ENCODE peak calls at places on chromosomes 7 and 10, in four cellular contexts. Z is astrocyte of the spinal cord, E is GM23338, K is IMR-90. W is an unnamed sample.

GRCh38 chr7:46545790-46546189 is 624.7 kb upstream of the IGFBP3 start:
- DNase-seq in Z (peak), K (peak), E (no peak), W (no peak)

GRCh38 chr10:14880201-14880600 is 1.5 kb downstream of the SUV39H2 start:
- DNase-seq in Z (no peak), K (no peak), E (peak), W (no peak)

GRCh38 chr10:123275183-123275549 is 121.0 kb downstream of the BUB3 start:
- DNase-seq in K (no peak), Z (no peak), E (no peak), W (no peak)

GRCh38 chr7:110645616-110646015 is 445.3 kb upstream of the LRRN3 start:
- DNase-seq in Z (no peak), E (no peak), K (no peak), W (no peak)

GRCh38 chr10:71868192-71868697 is 17.2 kb upstream of the PSAP start:
- DNase-seq in Z (peak), E (no peak), K (peak), W (no peak)

GRCh38 chr7:120998525-120998924 is 10.0 kb downstream of the CPED1 start:
- DNase-seq in K (no peak), Z (no peak), E (no peak), W (no peak)

GRCh38 chr7:150359918-150360681 is 8.5 kb upstream of the REPIN1 start:
- DNase-seq in K (no peak), Z (no peak), E (no peak), W (no peak)

GRCh38 chr7:134366481-134366880 is 49.8 kb upstream of the SLC35B4 start:
- DNase-seq in E (no peak), Z (no peak), K (no peak), W (no peak)

GRCh38 chr10:112801004-112801403 is 149.0 kb upstream of the TCF7L2 start:
- DNase-seq in K (no peak), Z (no peak), E (peak), W (no peak)

GRCh38 chr7:150820148-150820547 is 19.6 kb downstream of the TMEM176A start:
- DNase-seq in E (no peak), K (no peak), Z (no peak), W (no peak)

GRCh38 chr7:98921608-98922372 is 43.5 kb downstream of the TRRAP start:
- DNase-seq in K (no peak), E (peak), Z (no peak), W (no peak)

GRCh38 chr10:123043409-123043925 is 34.7 kb downstream of the ACADSB start:
- DNase-seq in K (peak), E (peak), Z (peak), W (peak)

GRCh38 chr10:118568327-118568848 is 27.1 kb downstream of the PRLHR start:
- DNase-seq in K (peak), E (peak), Z (peak), W (peak)

GRCh38 chr7:102992820-102993531 is 80.2 kb downstream of the LRRC17 start:
- DNase-seq in Z (peak), E (no peak), K (peak), W (no peak)

GRCh38 chr7:1924185-1924817 is 254.2 kb downstream of the ELFN1 start:
- DNase-seq in E (no peak), Z (peak), K (no peak), W (no peak)

GRCh38 chr10:44577533-44577932 is 192.6 kb upstream of the CXCL12 start:
- DNase-seq in K (no peak), Z (no peak), E (no peak), W (no peak)

GRCh38 chr10:132543916-132544743 is 6.5 kb downstream of the INPP5A start:
- DNase-seq in K (no peak), E (no peak), Z (no peak), W (no peak)

GRCh38 chr10:116398224-116398623 is 29.4 kb upstream of the PNLIPRP3 start:
- DNase-seq in K (no peak), Z (no peak), E (peak), W (no peak)

GRCh38 chr7:25820432-25821040 is 331.5 kb upstream of the NFE2L3 start:
- DNase-seq in E (peak), K (no peak), Z (no peak), W (no peak)
- TF ChIP-seq CTCF in E (peak), K (peak), Z (peak), W (peak)

GRCh38 chr10:102649770-102650654 is 5.7 kb downstream of the TRIM8 start:
- DNase-seq in K (no peak), Z (no peak), E (peak), W (no peak)
- H3K4me3 ChIP-seq in K (peak), Z (no peak), E (peak), W (peak)

DNA sequence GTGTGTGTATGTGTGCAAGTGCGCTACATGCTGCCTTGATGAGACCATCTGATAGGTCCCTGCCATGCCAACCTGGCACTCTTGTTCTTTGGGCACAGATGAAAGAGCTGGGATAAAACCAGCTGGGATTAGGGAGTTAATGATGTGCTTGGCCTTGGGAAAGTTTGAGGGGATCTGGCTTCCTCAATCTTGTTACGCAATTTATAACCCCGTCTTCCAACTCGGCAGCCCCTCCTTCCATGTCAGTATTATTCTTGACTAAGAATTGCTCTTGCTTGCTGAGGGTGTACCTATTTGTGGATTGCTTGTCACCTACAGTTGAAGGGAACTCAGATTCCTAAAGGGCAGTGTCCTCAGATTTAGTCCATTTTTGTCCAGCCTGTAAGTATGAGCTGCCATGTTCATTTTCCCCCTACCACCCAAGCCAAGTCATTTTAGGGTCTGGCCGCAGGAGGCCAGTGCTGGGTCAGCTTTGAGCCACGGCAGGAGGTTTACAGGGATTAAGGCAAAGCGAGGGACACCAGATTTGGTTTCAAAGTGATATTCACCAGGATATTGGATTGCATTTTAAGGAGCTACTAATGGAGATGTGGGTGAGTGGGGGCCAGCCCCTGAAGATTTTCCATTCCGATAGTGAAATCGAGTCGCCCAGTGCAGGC is 34.1 kb upstream of the KCNMA1 start:
- DNase-seq in E (no peak), Z (no peak), K (no peak), W (no peak)
- TF ChIP-seq CTCF in E (peak), Z (no peak), K (no peak), W (no peak)

GRCh38 chr7:87038993-87039716 is 20.3 kb downstream of the ELAPOR2 start:
- DNase-seq in Z (no peak), K (no peak), E (no peak), W (no peak)
- H3K4me3 ChIP-seq in Z (peak), K (no peak), E (peak), W (no peak)

GRCh38 chr10:21523557-21524008 is 1.9 kb downstream of the SKIDA1 start:
- DNase-seq in Z (peak), K (peak), E (no peak), W (no peak)
- TF ChIP-seq CTCF in Z (no peak), K (no peak), E (no peak), W (no peak)

DNA sequence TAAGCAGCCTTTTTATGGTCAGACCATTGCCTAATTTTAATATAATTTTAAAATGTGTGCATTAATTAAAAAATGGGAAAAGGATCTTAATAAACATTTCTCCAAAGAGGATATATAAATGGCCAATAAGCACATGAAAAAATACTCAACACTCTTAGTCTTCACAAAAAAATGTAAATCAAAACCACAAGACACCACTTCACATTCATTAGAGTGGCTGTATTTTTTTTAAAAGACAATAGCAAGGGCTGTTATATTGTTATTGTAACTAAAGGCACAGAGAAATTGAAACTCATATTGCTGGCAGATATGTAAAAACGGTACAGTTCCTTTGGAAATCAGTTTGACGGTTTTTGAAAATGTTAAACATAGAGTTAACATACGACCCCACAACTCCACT is 3.2 kb upstream of the CROT start:
- DNase-seq in Z (peak), E (no peak), K (no peak), W (no peak)
- H3K4me3 ChIP-seq in Z (no peak), E (no peak), K (no peak), W (no peak)

GRCh38 chr7:95800787-95801186 is 28.4 kb downstream of the DYNC1I1 start:
- DNase-seq in K (no peak), Z (no peak), E (no peak), W (no peak)

GRCh38 chr7:95796617-95797016 is 24.3 kb downstream of the DYNC1I1 start:
- DNase-seq in E (no peak), Z (no peak), K (no peak), W (no peak)

GRCh38 chr7:95793658-95794057 is 21.3 kb downstream of the DYNC1I1 start:
- DNase-seq in Z (no peak), E (no peak), K (no peak), W (no peak)

GRCh38 chr7:95798401-95798930 is 26.1 kb downstream of the DYNC1I1 start:
- DNase-seq in K (no peak), E (no peak), Z (peak), W (no peak)

DNA sequence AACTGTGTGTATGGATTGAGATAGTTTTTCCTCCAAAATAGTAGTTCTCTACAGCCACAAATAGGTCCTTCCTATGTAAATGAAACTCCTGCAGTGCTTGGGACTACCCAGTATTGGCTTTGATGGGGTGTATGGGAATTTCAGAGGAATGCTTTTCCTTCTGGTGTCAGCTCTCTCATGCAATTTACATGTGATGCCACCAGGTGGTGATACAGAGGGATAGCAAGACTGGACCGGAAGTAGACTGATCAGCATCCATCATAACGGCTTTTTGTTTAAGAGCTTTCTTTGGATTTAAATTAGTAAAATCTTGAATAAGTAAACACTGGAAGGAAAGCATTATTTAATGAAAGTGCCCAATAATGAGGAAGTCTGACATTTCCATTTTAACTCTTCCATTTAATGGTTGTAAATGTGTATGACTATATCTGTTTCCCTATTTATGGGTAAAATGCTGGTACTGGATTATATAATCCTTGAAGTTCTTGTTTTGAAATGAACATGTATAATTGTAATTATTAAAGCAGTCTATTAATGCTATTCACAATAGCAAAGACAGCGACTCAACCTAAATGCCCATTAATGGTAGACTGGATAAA is 22.7 kb downstream of the DYNC1I1 start:
- DNase-seq in Z (peak), E (peak), K (peak), W (peak)
- TF ChIP-seq CTCF in Z (peak), E (peak), K (peak), W (peak)

W was measured in GM12864.